ENCODE peak calls at places on chromosome X, in five cellular contexts. Y, E, T, F and I are unnamed samples.

GRCh38 chrX:123975180-123975579 is 13.7 kb downstream of the STAG2 start:
- DNase-seq in Y (peak), E (no peak), T (no peak), F (no peak), I (no peak)

GRCh38 chrX:68440940-68441339 is 7.6 kb upstream of the OPHN1 start:
- DNase-seq in Y (peak), E (peak), T (peak), F (peak), I (no peak)

GRCh38 chrX:15221321-15221720 is 48.6 kb downstream of the ASB9 start:
- DNase-seq in Y (no peak), E (no peak), T (no peak), F (no peak), I (no peak)

GRCh38 chrX:124023838-124024238 is 62.3 kb downstream of the STAG2 start:
- DNase-seq in Y (peak), E (no peak), T (no peak), F (peak), I (no peak)

GRCh38 chrX:54785901-54786300 is 12.2 kb downstream of the ITIH6 start:
- DNase-seq in Y (peak), E (no peak), T (peak), F (peak), I (no peak)

GRCh38 chrX:53715336-53715924 is 28.9 kb upstream of the HUWE1 start:
- DNase-seq in Y (no peak), E (no peak), T (no peak), F (no peak), I (no peak)

GRCh38 chrX:74382613-74383012 is 38.7 kb upstream of the SLC16A2 start:
- DNase-seq in Y (peak), E (peak), T (peak), F (peak), I (peak)

GRCh38 chrX:48927125-48927524 is 8.3 kb upstream of the PIM2 start:
- DNase-seq in Y (no peak), E (no peak), T (no peak), F (no peak), I (no peak)

GRCh38 chrX:19867411-19867732 is 20.0 kb downstream of the SH3KBP1 start:
- DNase-seq in Y (peak), E (peak), T (no peak), F (no peak), I (no peak)

GRCh38 chrX:31459361-31459760 is 387.5 kb upstream of the FTHL17 start:
- DNase-seq in Y (peak), E (peak), T (no peak), F (no peak), I (no peak)

GRCh38 chrX:152844256-152844655 is 13.4 kb downstream of the NSDHL start:
- DNase-seq in Y (no peak), E (no peak), T (no peak), F (no peak), I (no peak)

GRCh38 chrX:23035493-23035892 is 35.7 kb downstream of the DDX53 start:
- DNase-seq in Y (no peak), E (no peak), T (peak), F (peak), I (no peak)

GRCh38 chrX:147217334-147217733 is 402.8 kb upstream of the CXorf51A start:
- DNase-seq in Y (no peak), E (no peak), T (no peak), F (no peak), I (no peak)

GRCh38 chrX:1119275-1119674 is 93.2 kb downstream of the CRLF2 start:
- DNase-seq in Y (no peak), E (no peak), T (no peak), F (no peak), I (no peak)

GRCh38 chrX:117610806-117611205 is 505.8 kb downstream of the KLHL13 start:
- DNase-seq in Y (no peak), E (no peak), T (no peak), F (no peak), I (no peak)

GRCh38 chrX:48794993-48795501 is 6.8 kb upstream of the HDAC6 start:
- DNase-seq in Y (peak), E (peak), T (peak), F (peak), I (no peak)

GRCh38 chrX:43682726-43683125 is 26.6 kb downstream of the MAOA start:
- DNase-seq in Y (no peak), E (no peak), T (no peak), F (no peak), I (peak)

GRCh38 chrX:54891573-54891972 is 29.1 kb upstream of the TRO start:
- DNase-seq in Y (peak), E (peak), T (peak), F (peak), I (no peak)

GRCh38 chrX:108945883-108946523 is 209.6 kb upstream of the IRS4 start:
- DNase-seq in Y (no peak), E (no peak), T (no peak), F (no peak), I (no peak)

GRCh38 chrX:151830911-151831310 is 81.8 kb upstream of the MAGEA4 start:
- DNase-seq in Y (no peak), E (no peak), T (no peak), F (no peak), I (no peak)

GRCh38 chrX:151711787-151712186 is 4.0 kb upstream of the FATE1 start:
- DNase-seq in Y (no peak), E (no peak), T (no peak), F (no peak), I (no peak)

GRCh38 chrX:49058794-49059193 is at the start of gene CCDC120:
- DNase-seq in Y (no peak), E (no peak), T (no peak), F (no peak), I (no peak)

GRCh38 chrX:7117587-7117986 is 29.9 kb upstream of the STS start:
- DNase-seq in Y (no peak), E (no peak), T (no peak), F (no peak), I (no peak)

GRCh38 chrX:48617542-48618340 is 20.4 kb downstream of the WDR13 start:
- DNase-seq in Y (peak), E (no peak), T (no peak), F (no peak), I (no peak)

GRCh38 chrX:147699061-147699460 is 212.7 kb upstream of the FMR1 start:
- DNase-seq in Y (no peak), E (no peak), T (no peak), F (no peak), I (no peak)

GRCh38 chrX:21802054-21802660 is 37.3 kb upstream of the MBTPS2 start:
- DNase-seq in Y (no peak), E (no peak), T (peak), F (no peak), I (no peak)

GRCh38 chrX:11533211-11533651 is 132.5 kb downstream of the ARHGAP6 start:
- DNase-seq in Y (peak), E (peak), T (peak), F (peak), I (peak)

GRCh38 chrX:82412851-82413250 is 1095.2 kb upstream of the POU3F4 start:
- DNase-seq in Y (no peak), E (peak), T (no peak), F (no peak), I (no peak)

GRCh38 chrX:109624022-109624421 is 950 bp downstream of the KCNE5 start:
- DNase-seq in Y (no peak), E (no peak), T (no peak), F (no peak), I (no peak)

GRCh38 chrX:119990995-119991787 is 47.6 kb upstream of the NKAP start:
- DNase-seq in Y (no peak), E (no peak), T (no peak), F (no peak), I (no peak)

GRCh38 chrX:56800801-56801200 is 71.8 kb downstream of the NBDY start:
- DNase-seq in Y (no peak), E (no peak), T (no peak), F (no peak), I (no peak)

GRCh38 chrX:105211051-105211575 is 9.4 kb downstream of the TEX13A start:
- DNase-seq in Y (no peak), E (no peak), T (no peak), F (no peak), I (no peak)

GRCh38 chrX:75784689-75785491 is at the start of gene MAGEE2:
- DNase-seq in Y (peak), E (no peak), T (no peak), F (peak), I (no peak)

GRCh38 chrX:9558615-9559014 is 93.8 kb downstream of the TBL1X start:
- DNase-seq in Y (no peak), E (peak), T (no peak), F (no peak), I (no peak)

GRCh38 chrX:47748576-47748975 is 88.1 kb upstream of the ZNF81 start:
- DNase-seq in Y (peak), E (peak), T (no peak), F (no peak), I (no peak)

GRCh38 chrX:106933538-106933961 is 13.3 kb downstream of the CLDN2 start:
- DNase-seq in Y (no peak), E (no peak), T (peak), F (peak), I (no peak)

GRCh38 chrX:111868726-111869638 is 7.0 kb upstream of the TRPC5OS start:
- DNase-seq in Y (peak), E (no peak), T (peak), F (no peak), I (no peak)
- H3K27ac ChIP-seq in Y (no peak), E (no peak), T (no peak), F (peak), I (no peak)

GRCh38 chrX:154358011-154358410 is 16.4 kb downstream of the FLNA start:
- DNase-seq in Y (no peak), E (no peak), T (no peak), F (no peak), I (no peak)
- H3K27ac ChIP-seq in Y (no peak), E (no peak), T (peak), F (no peak), I (no peak)

DNA sequence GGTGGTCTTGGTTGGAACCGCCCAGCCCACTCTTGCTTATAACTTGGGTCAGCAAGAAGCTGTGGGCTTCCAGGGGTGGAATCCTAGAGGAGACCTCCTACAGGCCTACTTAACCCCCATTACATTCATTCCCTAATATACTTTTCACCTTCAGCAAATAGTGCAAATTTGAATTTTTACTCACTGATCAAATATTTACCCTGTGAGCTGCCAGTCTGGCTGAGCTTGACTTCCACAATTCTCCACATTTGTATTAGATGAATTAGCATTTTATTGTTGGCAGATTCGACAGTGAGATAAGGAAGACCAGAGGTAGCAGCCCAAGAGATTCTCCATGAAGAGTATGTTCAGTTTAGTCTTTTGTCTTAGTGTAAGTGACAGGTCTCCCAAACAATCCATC is 199.6 kb downstream of the BCOR start:
- DNase-seq in Y (no peak), E (no peak), T (no peak), F (peak), I (no peak)
- H3K27ac ChIP-seq in Y (no peak), E (no peak), T (no peak), F (peak), I (peak)

GRCh38 chrX:12973561-12974216 is 1.2 kb upstream of the TMSB4X start:
- DNase-seq in Y (no peak), E (no peak), T (no peak), F (no peak), I (no peak)

GRCh38 chrX:12971282-12972003 is 3.5 kb upstream of the TMSB4X start:
- DNase-seq in Y (no peak), E (no peak), T (no peak), F (no peak), I (no peak)

GRCh38 chrX:12974217-12974796 is 603 bp upstream of the TMSB4X start:
- DNase-seq in Y (peak), E (peak), T (no peak), F (peak), I (no peak)

GRCh38 chrX:12972239-12972638 is 2.7 kb upstream of the TMSB4X start:
- DNase-seq in Y (no peak), E (no peak), T (no peak), F (no peak), I (no peak)

DNA sequence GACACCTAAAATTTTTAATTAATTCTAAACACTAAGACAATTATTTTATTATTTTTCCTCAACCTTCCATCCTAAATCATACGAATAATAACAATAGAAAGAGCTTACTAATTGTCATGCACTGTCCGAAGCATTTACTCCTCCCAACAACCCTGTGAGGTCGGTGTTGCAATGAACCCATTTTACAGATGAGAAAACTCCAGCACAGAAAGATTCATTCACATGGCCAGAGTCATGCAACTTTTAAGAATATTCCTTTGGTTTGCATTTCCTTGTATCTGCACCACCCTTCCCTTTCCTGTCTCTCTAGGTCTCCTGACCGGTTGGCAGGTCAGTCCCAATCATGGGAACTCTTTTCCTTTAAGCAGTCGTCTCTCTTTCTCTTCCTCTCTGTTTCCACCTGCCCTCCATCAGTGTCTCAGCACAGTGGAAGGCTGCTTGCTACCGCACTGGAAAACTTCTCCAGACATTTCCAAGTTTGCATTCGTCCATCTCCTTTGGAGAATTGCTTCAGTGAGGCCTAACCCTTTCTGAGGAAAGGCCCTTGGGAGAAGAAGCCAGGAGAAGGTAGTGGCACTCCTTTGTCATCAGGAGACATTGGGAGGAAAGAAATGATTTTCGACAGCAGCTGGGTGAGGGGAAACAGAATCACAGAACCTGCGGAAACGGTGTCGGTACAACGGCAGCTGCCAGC is 1.9 kb upstream of the TMSB4X start:
- DNase-seq in Y (no peak), E (no peak), T (no peak), F (no peak), I (no peak)
- H3K27ac ChIP-seq in Y (no peak), E (no peak), T (no peak), F (peak), I (no peak)

GRCh38 chrX:24920769-24921168 is 95.0 kb downstream of the ARX start:
- DNase-seq in Y (no peak), E (no peak), T (no peak), F (no peak), I (no peak)

GRCh38 chrX:24918715-24919114 is 97.0 kb downstream of the ARX start:
- DNase-seq in Y (no peak), E (no peak), T (no peak), F (no peak), I (no peak)
- H3K27ac ChIP-seq in Y (no peak), E (no peak), T (no peak), F (no peak), I (no peak)

GRCh38 chrX:46374371-46374770 is 170.8 kb downstream of the ZNF674 start:
- DNase-seq in Y (no peak), E (no peak), T (no peak), F (no peak), I (no peak)
- H3K27ac ChIP-seq in Y (no peak), E (no peak), T (no peak), F (peak), I (no peak)

DNA sequence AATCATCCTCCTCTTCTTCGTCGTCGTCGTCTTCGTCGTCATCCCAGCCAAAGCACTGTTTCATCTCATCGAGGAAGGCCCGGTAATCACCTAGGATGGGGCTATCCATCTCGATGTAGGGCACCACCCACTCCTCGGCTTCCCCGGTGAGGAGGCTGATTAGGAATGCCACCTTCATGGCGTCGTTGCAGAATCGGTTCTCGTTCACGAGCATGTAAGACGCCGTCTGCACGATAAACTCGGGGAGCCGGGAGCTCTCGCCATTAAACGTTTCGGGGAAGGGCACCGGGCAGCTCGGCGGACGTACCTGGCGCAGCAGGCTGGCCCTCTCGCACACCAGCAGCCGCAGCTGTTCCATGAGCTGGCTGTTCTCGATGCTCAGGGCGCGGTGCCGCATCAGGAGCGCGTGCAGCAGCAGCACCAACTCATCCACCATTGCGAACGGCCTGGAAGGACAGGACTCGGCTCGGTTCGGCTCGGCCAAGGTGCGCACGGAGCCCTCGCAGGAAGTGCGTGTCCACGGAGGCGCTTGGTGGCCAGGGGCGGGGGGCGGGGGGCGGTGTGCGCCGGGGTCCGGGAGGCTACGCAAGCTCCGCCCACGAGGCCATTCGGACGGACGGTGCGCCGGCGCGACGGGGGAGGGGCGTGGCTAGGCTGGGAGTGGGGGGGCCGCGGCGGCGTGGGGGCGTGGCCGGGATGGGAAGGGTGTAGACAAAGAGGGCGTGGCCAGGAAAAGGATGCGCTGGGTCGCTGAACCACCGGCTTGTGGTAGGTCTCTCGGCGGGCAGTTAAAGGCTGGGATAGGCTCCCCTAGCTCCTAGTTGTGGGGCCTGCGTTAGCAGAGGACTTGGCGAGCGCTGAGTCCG is at the start of gene LDOC1:
- DNase-seq in Y (peak), E (peak), T (peak), F (peak), I (no peak)
- H3K27ac ChIP-seq in Y (no peak), E (peak), T (no peak), F (peak), I (no peak)

DNA sequence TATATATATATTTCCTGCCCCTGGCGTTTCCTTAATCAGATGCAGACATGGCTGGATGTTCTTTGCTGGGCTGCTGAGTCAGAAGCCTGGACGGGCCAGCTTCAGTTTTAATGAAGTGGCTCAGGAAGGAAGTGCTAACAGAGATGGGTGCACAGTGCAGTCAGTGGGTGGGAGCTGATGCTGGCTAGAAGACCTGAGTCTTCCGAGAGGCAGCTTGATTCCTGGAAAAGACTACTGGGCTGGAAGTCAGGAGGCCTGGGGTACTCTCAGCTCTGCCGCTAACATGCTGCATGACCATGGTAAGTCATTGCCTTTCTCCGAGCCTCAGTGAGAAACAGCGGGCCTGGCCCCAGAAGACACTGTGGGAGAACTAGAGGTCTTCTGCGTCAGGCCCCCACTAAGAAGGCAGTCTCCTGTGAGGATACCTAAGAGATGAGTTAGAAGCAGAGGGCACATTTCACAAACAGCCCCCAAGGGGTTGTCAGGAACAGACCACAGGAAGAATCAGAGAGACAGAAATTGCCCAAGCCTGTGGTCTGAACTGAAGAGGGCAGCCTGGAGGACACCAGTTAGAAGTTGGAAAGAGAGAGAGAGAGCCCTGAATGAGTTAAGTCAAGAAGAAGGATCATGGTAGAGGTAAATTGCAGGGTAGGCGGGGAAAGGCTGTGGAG is 8.3 kb upstream of the CD40LG start:
- DNase-seq in Y (peak), E (no peak), T (no peak), F (no peak), I (no peak)
- H3K27ac ChIP-seq in Y (no peak), E (no peak), T (no peak), F (no peak), I (no peak)

GRCh38 chrX:130299279-130300009 is 30.7 kb upstream of the ZNF280C start:
- DNase-seq in Y (no peak), E (no peak), T (peak), F (no peak), I (no peak)
- H3K27ac ChIP-seq in Y (no peak), E (no peak), T (no peak), F (no peak), I (no peak)

GRCh38 chrX:114097866-114098265 is 486.0 kb upstream of the HTR2C start:
- DNase-seq in Y (no peak), E (no peak), T (no peak), F (no peak), I (no peak)

GRCh38 chrX:114095789-114096188 is 488.1 kb upstream of the HTR2C start:
- DNase-seq in Y (no peak), E (no peak), T (no peak), F (no peak), I (no peak)

GRCh38 chrX:114097411-114097810 is 486.5 kb upstream of the HTR2C start:
- DNase-seq in Y (no peak), E (no peak), T (no peak), F (no peak), I (no peak)
- H3K27ac ChIP-seq in Y (no peak), E (no peak), T (no peak), F (no peak), I (no peak)